ENCODE peak calls at places on chromosomes 11 and 22, in five cellular contexts. E is stomach, V is GM20000, B is anterior cingulate cortex, P is neural crest cell. T is an unnamed sample.

GRCh38 chr11:130999992-131000770 is 83.9 kb upstream of the SNX19 start:
- DNase-seq in V (no peak), B (no peak), E (no peak), P (no peak), T (peak)

GRCh38 chr11:119318240-119319135 is 1.6 kb upstream of the MCAM start:
- DNase-seq in B (no peak), P (no peak), E (no peak), V (peak), T (peak)

GRCh38 chr22:24423519-24424000 is 3.8 kb upstream of the ADORA2A start:
- DNase-seq in P (peak), E (peak), B (no peak), V (peak), T (peak)

GRCh38 chr22:38239101-38239761 is 33.6 kb downstream of the TMEM184B start:
- DNase-seq in P (no peak), B (peak), E (no peak), V (no peak), T (peak)

GRCh38 chr11:68584991-68585524 is 99.3 kb upstream of the GAL start:
- DNase-seq in P (no peak), E (no peak), V (no peak), B (no peak), T (no peak)

GRCh38 chr22:42969348-42969975 is 45.5 kb downstream of the PACSIN2 start:
- DNase-seq in V (no peak), P (no peak), B (no peak), E (no peak), T (peak)

GRCh38 chr11:57248780-57249383 is 11.8 kb upstream of the APLNR start:
- DNase-seq in P (peak), V (peak), E (peak), B (no peak), T (peak)

GRCh38 chr11:37105456-37105855 is 507.4 kb upstream of the RAG2 start:
- DNase-seq in E (no peak), B (no peak), P (no peak), V (no peak), T (no peak)

GRCh38 chr11:12114487-12115033 is 4.2 kb downstream of the MICAL2 start:
- DNase-seq in P (no peak), B (no peak), E (no peak), V (no peak), T (peak)

GRCh38 chr11:44755553-44756505 is 29.1 kb downstream of the TSPAN18 start:
- DNase-seq in B (no peak), P (no peak), E (no peak), V (no peak), T (peak)

GRCh38 chr22:45709004-45709739 is 37.5 kb downstream of the ATXN10 start:
- DNase-seq in B (no peak), V (no peak), E (no peak), P (no peak), T (peak)

GRCh38 chr11:86914836-86915519 is 40.2 kb downstream of the FZD4 start:
- DNase-seq in V (no peak), B (no peak), E (no peak), P (no peak), T (no peak)

GRCh38 chr11:119460582-119460981 is 37.6 kb upstream of the THY1 start:
- DNase-seq in P (no peak), V (no peak), B (no peak), E (no peak), T (peak)

GRCh38 chr11:15818132-15818842 is 538.1 kb downstream of the SOX6 start:
- DNase-seq in E (no peak), B (no peak), P (no peak), V (no peak), T (no peak)